ENCODE peak calls at places on chromosomes 1 and 21, in five cellular contexts. D, F, W, R and B are unnamed samples.

GRCh38 chr1:246462986-246463385 is 44.1 kb downstream of the SMYD3 start:
- DNase-seq in F (no peak), D (no peak), R (no peak), W (no peak), B (no peak)

GRCh38 chr1:110615548-110616130 is 9.5 kb upstream of the KCNA2 start:
- DNase-seq in R (no peak), F (peak; percentile 45), W (peak; percentile 74), D (peak; percentile 89), B (no peak)

GRCh38 chr1:32919811-32920733 is 18.9 kb upstream of the TMEM54 start:
- DNase-seq in W (no peak), F (no peak), R (no peak), D (no peak), B (no peak)

GRCh38 chr1:96236156-96236739 is 485.3 kb upstream of the PTBP2 start:
- DNase-seq in F (no peak), R (no peak), W (peak; percentile 39), D (peak; percentile 61), B (no peak)

GRCh38 chr1:155196893-155197638 is 10.6 kb downstream of the THBS3 start:
- DNase-seq in R (no peak), D (peak; percentile 62), F (peak; percentile 71), W (no peak), B (no peak)

GRCh38 chr1:227215863-227216510 is 102.3 kb downstream of the CDC42BPA start:
- DNase-seq in F (no peak), R (no peak), W (no peak), D (no peak), B (no peak)

GRCh38 chr1:113692342-113692741 is 66.9 kb downstream of the PHTF1 start:
- DNase-seq in F (no peak), R (no peak), D (no peak), W (peak; percentile 21), B (no peak)

GRCh38 chr1:116498789-116499628 is 71.8 kb downstream of the CD58 start:
- DNase-seq in D (peak; percentile 70), R (peak; percentile 29), F (peak; percentile 38), W (peak; percentile 72), B (no peak)

GRCh38 chr1:88357690-88358089 is 326.4 kb upstream of the PKN2 start:
- DNase-seq in F (no peak), D (no peak), R (no peak), W (no peak), B (no peak)

GRCh38 chr1:241356519-241357365 is at the start of gene RGS7:
- DNase-seq in D (peak; percentile 73), R (no peak), W (no peak), F (peak; percentile 38), B (no peak)

GRCh38 chr1:240031009-240031408 is 60.7 kb upstream of the FMN2 start:
- DNase-seq in D (no peak), W (no peak), F (no peak), R (no peak), B (no peak)

GRCh38 chr1:212470059-212470458 is 37.3 kb downstream of the NENF start:
- DNase-seq in W (no peak), D (peak; percentile 89), F (peak; percentile 92), R (no peak), B (peak; percentile 96)

GRCh38 chr21:40707271-40707670 is 139.7 kb downstream of the DSCAM start:
- DNase-seq in R (no peak), W (no peak), F (no peak), D (no peak), B (no peak)

GRCh38 chr21:17796503-17796902 is 22.7 kb downstream of the C21orf91 start:
- DNase-seq in W (no peak), D (no peak), R (no peak), F (no peak), B (no peak)

GRCh38 chr1:230643887-230644286 is 1.6 kb downstream of the COG2 start:
- DNase-seq in R (no peak), D (no peak), W (peak; percentile 35), F (no peak), B (no peak)

GRCh38 chr1:176566004-176566975 is 103.3 kb downstream of the PAPPA2 start:
- DNase-seq in D (no peak), R (no peak), W (no peak), F (no peak), B (no peak)

GRCh38 chr1:72567511-72567910 is 285.2 kb upstream of the NEGR1 start:
- DNase-seq in F (no peak), R (no peak), W (no peak), D (no peak), B (no peak)

GRCh38 chr1:200659269-200659668 is 10.4 kb downstream of the DDX59 start:
- DNase-seq in D (no peak), F (no peak), W (no peak), R (no peak), B (no peak)

GRCh38 chr1:232211149-232211548 is 418.8 kb downstream of the SIPA1L2 start:
- DNase-seq in F (no peak), W (peak; percentile 31), R (no peak), D (no peak), B (no peak)

GRCh38 chr1:173161510-173162221 is 45.5 kb downstream of the TNFSF4 start:
- DNase-seq in D (no peak), R (no peak), W (no peak), F (no peak), B (no peak)

GRCh38 chr1:247337961-247338360 is 6.3 kb upstream of the ZNF496 start:
- DNase-seq in F (no peak), W (no peak), D (peak; percentile 67), R (no peak), B (no peak)

GRCh38 chr1:6180578-6181311 is 624 bp upstream of the CHD5 start:
- DNase-seq in R (no peak), D (peak; percentile 33), F (no peak), W (no peak), B (no peak)

GRCh38 chr1:182784556-182785171 is 4.9 kb upstream of the NPL start:
- DNase-seq in F (no peak), W (peak; percentile 81), D (peak; percentile 37), R (no peak), B (no peak)

GRCh38 chr1:13605159-13605558 is 21.5 kb downstream of the PDPN start:
- DNase-seq in F (no peak), D (no peak), W (no peak), R (no peak), B (no peak)

DNA sequence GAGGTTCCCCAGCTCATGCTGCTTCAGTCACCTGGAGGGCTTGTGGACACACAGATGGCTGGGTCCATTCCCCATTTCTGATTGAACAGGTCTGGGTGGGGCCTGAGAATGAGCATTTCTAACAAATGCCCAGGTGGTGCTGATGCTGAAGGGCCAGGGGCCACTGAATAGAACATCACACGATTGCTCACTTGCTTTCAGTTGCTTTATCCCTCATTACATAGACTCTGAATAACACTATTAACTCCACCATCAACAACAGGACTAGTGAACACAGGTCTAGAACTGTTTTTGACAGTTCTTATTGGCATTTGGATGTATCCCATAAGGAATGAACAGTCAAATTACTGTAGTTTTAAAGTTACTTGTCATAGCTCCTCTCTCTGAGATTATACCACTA is 12.1 kb downstream of the TRAPPC10 start:
- DNase-seq in W (no peak), D (no peak), F (no peak), R (no peak), B (no peak)
- H3K27ac ChIP-seq in W (no peak overlapping the region), D (no peak overlapping the region), F (no peak overlapping the region), R (no peak overlapping the region), B (no peak overlapping the region)

GRCh38 chr21:46459024-46459355 is 299 bp downstream of the DIP2A start:
- DNase-seq in R (no peak), F (no peak), D (no peak), W (no peak), B (no peak)
- H3K27ac ChIP-seq in R (peak overlapping the region; percentile 76), F (peak overlapping the region; percentile 45), D (peak overlapping the region; percentile 76), W (no peak overlapping the region), B (peak overlapping the region; percentile 94)

DNA sequence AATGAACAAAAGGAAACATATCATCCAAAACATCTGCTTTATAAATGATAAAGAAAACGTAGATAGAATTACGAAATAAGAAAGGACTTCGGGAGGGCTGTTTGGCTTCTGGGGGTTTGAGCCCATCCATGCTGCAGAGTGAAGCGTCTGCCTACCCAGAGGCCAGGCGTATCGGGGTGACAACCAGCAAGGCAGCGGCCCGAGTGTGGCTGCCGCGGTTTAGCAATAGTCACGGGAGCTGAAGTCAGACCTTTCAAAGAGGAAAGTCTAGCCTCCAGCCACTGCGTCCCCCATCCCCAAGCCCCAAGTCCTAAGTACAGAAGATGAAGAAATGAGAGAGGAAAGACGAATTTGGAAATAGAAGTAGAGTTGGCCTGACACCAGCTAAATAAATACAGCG is 8.6 kb downstream of the SLC37A1 start:
- DNase-seq in D (no peak), W (no peak), F (no peak), R (no peak), B (no peak)
- H3K27ac ChIP-seq in D (no peak overlapping the region), W (no peak overlapping the region), F (no peak overlapping the region), R (no peak overlapping the region), B (no peak overlapping the region)

GRCh38 chr21:34596561-34597271 is 18.2 kb downstream of the RCAN1 start:
- DNase-seq in F (no peak), W (no peak), D (no peak), R (no peak), B (no peak)
- H3K27ac ChIP-seq in F (no peak overlapping the region), W (no peak overlapping the region), D (no peak overlapping the region), R (no peak overlapping the region), B (no peak overlapping the region)